ENCODE peak calls at places on chromosomes 11 and 22, in seven cellular contexts. One of them, this sample, is unnamed.

GRCh38 chr11:41659990-41660389 is 200.5 kb upstream of the LRRC4C start:
- DNase-seq in ureter: no peak
- DNase-seq in CD4-positive, alpha-beta memory T cell: no peak
- DNase-seq in NCI-H2081: peak; percentile 93
- DNase-seq in HCT116: no peak
- DNase-seq in mesendoderm: no peak
- DNase-seq in NCI-H2227 treated with DMSO at 0.1 percent for 48 hours: no peak
- DNase-seq in this sample: no peak

GRCh38 chr11:61158691-61159381 is 2.4 kb downstream of the VPS37C start:
- DNase-seq in ureter: no peak
- DNase-seq in CD4-positive, alpha-beta memory T cell: no peak
- DNase-seq in NCI-H2081: no peak
- DNase-seq in HCT116: no peak
- DNase-seq in mesendoderm: peak; percentile 58
- DNase-seq in NCI-H2227 treated with DMSO at 0.1 percent for 48 hours: no peak
- DNase-seq in this sample: peak; percentile 30

GRCh38 chr22:23689414-23689813 is 1.4 kb upstream of the RGL4 start:
- DNase-seq in ureter: no peak
- DNase-seq in CD4-positive, alpha-beta memory T cell: no peak
- DNase-seq in NCI-H2081: no peak
- DNase-seq in HCT116: no peak
- DNase-seq in mesendoderm: no peak
- DNase-seq in NCI-H2227 treated with DMSO at 0.1 percent for 48 hours: no peak
- DNase-seq in this sample: no peak

GRCh38 chr11:12707500-12707880 is 33.3 kb downstream of the TEAD1 start:
- DNase-seq in ureter: no peak
- DNase-seq in CD4-positive, alpha-beta memory T cell: no peak
- DNase-seq in NCI-H2081: peak; percentile 54
- DNase-seq in HCT116: no peak
- DNase-seq in mesendoderm: no peak
- DNase-seq in NCI-H2227 treated with DMSO at 0.1 percent for 48 hours: no peak
- DNase-seq in this sample: no peak

GRCh38 chr11:94649254-94649653 is 82.1 kb downstream of the PIWIL4 start:
- DNase-seq in ureter: no peak
- DNase-seq in CD4-positive, alpha-beta memory T cell: no peak
- DNase-seq in NCI-H2081: no peak
- DNase-seq in HCT116: no peak
- DNase-seq in mesendoderm: peak; percentile 70
- DNase-seq in NCI-H2227 treated with DMSO at 0.1 percent for 48 hours: no peak
- DNase-seq in this sample: no peak

GRCh38 chr11:111454561-111455192 is 57.5 kb downstream of the BTG4 start:
- DNase-seq in ureter: no peak
- DNase-seq in CD4-positive, alpha-beta memory T cell: no peak
- DNase-seq in NCI-H2081: peak; percentile 44
- DNase-seq in HCT116: no peak
- DNase-seq in mesendoderm: peak; percentile 76
- DNase-seq in NCI-H2227 treated with DMSO at 0.1 percent for 48 hours: no peak
- DNase-seq in this sample: no peak

GRCh38 chr22:41445171-41446056 is 1.2 kb downstream of the TOB2 start:
- DNase-seq in ureter: peak; percentile 54
- DNase-seq in CD4-positive, alpha-beta memory T cell: peak; percentile 46
- DNase-seq in NCI-H2081: no peak
- DNase-seq in HCT116: no peak
- DNase-seq in mesendoderm: peak; percentile 87
- DNase-seq in NCI-H2227 treated with DMSO at 0.1 percent for 48 hours: no peak
- DNase-seq in this sample: peak; percentile 76

GRCh38 chr22:30519842-30520425 is 14.4 kb upstream of the SEC14L4 start:
- DNase-seq in ureter: no peak
- DNase-seq in CD4-positive, alpha-beta memory T cell: no peak
- DNase-seq in NCI-H2081: no peak
- DNase-seq in HCT116: no peak
- DNase-seq in mesendoderm: no peak
- DNase-seq in NCI-H2227 treated with DMSO at 0.1 percent for 48 hours: no peak
- DNase-seq in this sample: no peak

GRCh38 chr11:132822294-132822693 is 710.0 kb downstream of the OPCML start:
- DNase-seq in ureter: no peak
- DNase-seq in CD4-positive, alpha-beta memory T cell: no peak
- DNase-seq in NCI-H2081: no peak
- DNase-seq in HCT116: no peak
- DNase-seq in mesendoderm: no peak
- DNase-seq in NCI-H2227 treated with DMSO at 0.1 percent for 48 hours: no peak
- DNase-seq in this sample: no peak

GRCh38 chr11:7605544-7605943 is 67.8 kb downstream of the CYB5R2 start:
- DNase-seq in ureter: no peak
- DNase-seq in CD4-positive, alpha-beta memory T cell: no peak
- DNase-seq in NCI-H2081: no peak
- DNase-seq in HCT116: peak; percentile 47
- DNase-seq in mesendoderm: peak; percentile 94
- DNase-seq in NCI-H2227 treated with DMSO at 0.1 percent for 48 hours: no peak
- DNase-seq in this sample: no peak

GRCh38 chr22:35154937-35155387 is 89.0 kb downstream of the ISX start:
- DNase-seq in ureter: peak; percentile 68
- DNase-seq in CD4-positive, alpha-beta memory T cell: no peak
- DNase-seq in NCI-H2081: peak; percentile 10
- DNase-seq in HCT116: peak; percentile 57
- DNase-seq in mesendoderm: peak; percentile 95
- DNase-seq in NCI-H2227 treated with DMSO at 0.1 percent for 48 hours: peak; percentile 52
- DNase-seq in this sample: peak; percentile 67

GRCh38 chr11:67247946-67248550 is 18.2 kb upstream of the GRK2 start:
- DNase-seq in ureter: no peak
- DNase-seq in CD4-positive, alpha-beta memory T cell: no peak
- DNase-seq in NCI-H2081: no peak
- DNase-seq in HCT116: no peak
- DNase-seq in mesendoderm: no peak
- DNase-seq in NCI-H2227 treated with DMSO at 0.1 percent for 48 hours: no peak
- DNase-seq in this sample: no peak

GRCh38 chr11:13316528-13316961 is 39.0 kb downstream of the BMAL1 start:
- DNase-seq in ureter: no peak
- DNase-seq in CD4-positive, alpha-beta memory T cell: no peak
- DNase-seq in NCI-H2081: no peak
- DNase-seq in HCT116: no peak
- DNase-seq in mesendoderm: no peak
- DNase-seq in NCI-H2227 treated with DMSO at 0.1 percent for 48 hours: no peak
- DNase-seq in this sample: no peak

GRCh38 chr11:78350101-78350645 is 67.4 kb downstream of the GAB2 start:
- DNase-seq in ureter: no peak
- DNase-seq in CD4-positive, alpha-beta memory T cell: no peak
- DNase-seq in NCI-H2081: peak; percentile 20
- DNase-seq in HCT116: no peak
- DNase-seq in mesendoderm: peak; percentile 64
- DNase-seq in NCI-H2227 treated with DMSO at 0.1 percent for 48 hours: no peak
- DNase-seq in this sample: peak; percentile 73

This sample was measured in sigmoid colon.